ENCODE peak calls at places on chromosome 9, in eight cellular contexts. N is A549, M is H9, V is Calu3, X is pancreas, K is OCI-LY7, Y is PC-9, I is uterus. P is an unnamed sample.

GRCh38 chr9:37931586-37931985 is 27.7 kb upstream of the SLC25A51 start:
- DNase-seq in I (no peak), N (no peak), Y (no peak), M (no peak), X (no peak), K (no peak), V (no peak), P (no peak)

GRCh38 chr9:114192539-114192938 is 37.2 kb downstream of the COL27A1 start:
- DNase-seq in V (no peak), X (no peak), M (no peak), K (no peak), I (no peak), Y (no peak), N (no peak), P (no peak)

GRCh38 chr9:33719581-33720374 is 75.6 kb upstream of the PRSS3 start:
- DNase-seq in X (no peak), I (no peak), Y (no peak), N (peak), V (peak), M (peak), K (peak), P (peak)

GRCh38 chr9:14520341-14520740 is 172.9 kb downstream of the ZDHHC21 start:
- DNase-seq in I (no peak), K (no peak), X (no peak), M (no peak), Y (no peak), V (no peak), N (no peak), P (no peak)

GRCh38 chr9:127905788-127906191 is 6.4 kb upstream of the ST6GALNAC6 start:
- DNase-seq in I (no peak), X (peak), K (peak), Y (no peak), M (no peak), N (no peak), V (no peak), P (no peak)

GRCh38 chr9:91451431-91452270 is 28.0 kb upstream of the NFIL3 start:
- DNase-seq in N (no peak), I (no peak), Y (no peak), V (no peak), M (no peak), K (no peak), X (no peak), P (no peak)

GRCh38 chr9:78806492-78807160 is 509.7 kb downstream of the PSAT1 start:
- DNase-seq in X (no peak), N (no peak), I (no peak), M (no peak), Y (no peak), K (no peak), V (no peak), P (peak)

GRCh38 chr9:133421615-133422542 is at the start of gene ADAMTS13:
- DNase-seq in M (peak), X (no peak), Y (no peak), I (no peak), N (peak), V (no peak), K (peak), P (no peak)

GRCh38 chr9:84368593-84368992 is 28.0 kb upstream of the SLC28A3 start:
- DNase-seq in V (no peak), Y (no peak), M (no peak), N (no peak), K (no peak), X (no peak), I (no peak), P (no peak)

GRCh38 chr9:131747352-131747751 is 7.5 kb upstream of the RAPGEF1 start:
- DNase-seq in M (no peak), K (peak), I (no peak), N (peak), Y (peak), V (peak), X (no peak), P (no peak)

GRCh38 chr9:109576762-109577161 is 78.7 kb upstream of the PTPN3 start:
- DNase-seq in K (no peak), N (no peak), Y (no peak), I (no peak), M (no peak), V (no peak), X (no peak), P (no peak)

GRCh38 chr9:113953541-113953940 is 77.4 kb downstream of the ZNF618 start:
- DNase-seq in V (no peak), Y (no peak), N (no peak), X (no peak), I (no peak), K (no peak), M (no peak), P (no peak)

GRCh38 chr9:20043461-20043860 is 254.6 kb upstream of the SLC24A2 start:
- DNase-seq in V (no peak), X (no peak), I (no peak), K (no peak), M (no peak), N (no peak), Y (no peak), P (no peak)

GRCh38 chr9:128554155-128554862 is 1.9 kb downstream of the SPTAN1 start:
- DNase-seq in Y (peak), V (peak), M (peak), I (peak), N (peak), K (peak), X (peak), P (peak)

GRCh38 chr9:32587901-32588300 is 14.9 kb upstream of the NDUFB6 start:
- DNase-seq in K (no peak), Y (no peak), N (no peak), V (no peak), I (no peak), X (no peak), M (no peak), P (no peak)

GRCh38 chr9:86099695-86100364 is 472 bp upstream of the GOLM1 start:
- DNase-seq in N (peak), I (peak), Y (no peak), M (peak), X (peak), V (peak), K (no peak), P (peak)

GRCh38 chr9:112046181-112046580 is 128.9 kb downstream of the SUSD1 start:
- DNase-seq in X (no peak), V (no peak), I (no peak), Y (peak), K (no peak), N (peak), M (no peak), P (no peak)

GRCh38 chr9:138068601-138069035 is 191.0 kb downstream of the CACNA1B start:
- DNase-seq in I (peak), M (peak), Y (no peak), N (no peak), K (no peak), V (no peak), X (no peak), P (no peak)

GRCh38 chr9:132147331-132147730 is 14.5 kb upstream of the NTNG2 start:
- DNase-seq in X (no peak), K (no peak), I (no peak), V (no peak), N (no peak), Y (no peak), M (no peak), P (no peak)

GRCh38 chr9:79671558-79671957 is 99.8 kb downstream of the TLE4 start:
- DNase-seq in Y (no peak), V (no peak), N (peak), X (no peak), I (no peak), K (no peak), M (no peak), P (no peak)

GRCh38 chr9:20865357-20865756 is 166.1 kb downstream of the HACD4 start:
- DNase-seq in V (no peak), I (no peak), X (no peak), Y (no peak), K (no peak), N (no peak), M (no peak), P (no peak)

GRCh38 chr9:80885894-80886293 is 803.5 kb downstream of the TLE1 start:
- DNase-seq in X (no peak), V (no peak), Y (no peak), M (peak), I (peak), K (no peak), N (no peak), P (no peak)

GRCh38 chr9:96510258-96510657 is 60.3 kb downstream of the HABP4 start:
- DNase-seq in K (no peak), M (no peak), V (no peak), N (no peak), X (no peak), I (no peak), Y (no peak), P (no peak)

GRCh38 chr9:36881316-36882116 is 152.6 kb downstream of the PAX5 start:
- DNase-seq in V (no peak), Y (no peak), X (no peak), K (no peak), N (no peak), I (no peak), M (no peak), P (peak)

GRCh38 chr9:97804059-97804365 is 49.0 kb upstream of the FOXE1 start:
- DNase-seq in M (no peak), I (no peak), X (no peak), N (no peak), V (no peak), K (no peak), Y (no peak), P (no peak)

GRCh38 chr9:79247021-79247420 is 324.7 kb upstream of the TLE4 start:
- DNase-seq in V (no peak), X (no peak), N (no peak), I (no peak), Y (no peak), K (no peak), M (no peak), P (no peak)

GRCh38 chr9:16653491-16654407 is 216.7 kb downstream of the BNC2 start:
- DNase-seq in V (peak), X (no peak), Y (no peak), N (no peak), I (peak), M (no peak), K (no peak), P (peak)

GRCh38 chr9:117305454-117305853 is 109.4 kb downstream of the ASTN2 start:
- DNase-seq in K (no peak), V (no peak), Y (no peak), X (no peak), I (no peak), M (no peak), N (no peak), P (no peak)

GRCh38 chr9:133087429-133088145 is 25.8 kb downstream of the CEL start:
- DNase-seq in V (no peak), M (peak), I (no peak), K (no peak), X (peak), Y (no peak), N (no peak), P (no peak)

GRCh38 chr9:120439147-120439546 is 140.8 kb downstream of the CDK5RAP2 start:
- DNase-seq in N (peak), M (peak), K (peak), Y (no peak), V (peak), I (no peak), X (no peak), P (peak)
- TF ChIP-seq CTCF in N (peak), M (peak), K (peak), Y (peak), V (peak), I (no peak), X (peak), P (peak)

GRCh38 chr9:5611321-5612186 is 17.4 kb upstream of the RIC1 start:
- DNase-seq in Y (no peak), V (no peak), M (no peak), K (no peak), X (no peak), N (no peak), I (no peak), P (no peak)
- TF ChIP-seq CTCF in Y (no peak), V (no peak), M (no peak), K (no peak), X (no peak), N (no peak), I (no peak), P (no peak)

GRCh38 chr9:88990721-88991065 is 575 bp upstream of the S1PR3 start:
- DNase-seq in K (peak), Y (no peak), X (no peak), V (no peak), M (peak), N (no peak), I (no peak), P (peak)
- TF ChIP-seq CTCF in K (peak), Y (no peak), X (no peak), V (no peak), M (peak), N (no peak), I (no peak), P (no peak)

GRCh38 chr9:35072461-35073275 is at the start of gene VCP:
- DNase-seq in N (peak), I (peak), X (peak), V (peak), K (peak), Y (peak), M (peak), P (peak)

GRCh38 chr9:35074141-35074540 is 1.7 kb upstream of the VCP start:
- DNase-seq in Y (no peak), M (no peak), K (no peak), V (no peak), I (no peak), X (no peak), N (no peak), P (no peak)

GRCh38 chr9:35070823-35071813 is 1.3 kb downstream of the VCP start:
- DNase-seq in M (no peak), Y (no peak), X (peak), I (no peak), V (no peak), K (peak), N (no peak), P (no peak)

GRCh38 chr9:35073276-35073607 is 817 bp upstream of the VCP start:
- DNase-seq in Y (no peak), M (no peak), N (no peak), X (no peak), I (no peak), V (no peak), K (no peak), P (no peak)

DNA sequence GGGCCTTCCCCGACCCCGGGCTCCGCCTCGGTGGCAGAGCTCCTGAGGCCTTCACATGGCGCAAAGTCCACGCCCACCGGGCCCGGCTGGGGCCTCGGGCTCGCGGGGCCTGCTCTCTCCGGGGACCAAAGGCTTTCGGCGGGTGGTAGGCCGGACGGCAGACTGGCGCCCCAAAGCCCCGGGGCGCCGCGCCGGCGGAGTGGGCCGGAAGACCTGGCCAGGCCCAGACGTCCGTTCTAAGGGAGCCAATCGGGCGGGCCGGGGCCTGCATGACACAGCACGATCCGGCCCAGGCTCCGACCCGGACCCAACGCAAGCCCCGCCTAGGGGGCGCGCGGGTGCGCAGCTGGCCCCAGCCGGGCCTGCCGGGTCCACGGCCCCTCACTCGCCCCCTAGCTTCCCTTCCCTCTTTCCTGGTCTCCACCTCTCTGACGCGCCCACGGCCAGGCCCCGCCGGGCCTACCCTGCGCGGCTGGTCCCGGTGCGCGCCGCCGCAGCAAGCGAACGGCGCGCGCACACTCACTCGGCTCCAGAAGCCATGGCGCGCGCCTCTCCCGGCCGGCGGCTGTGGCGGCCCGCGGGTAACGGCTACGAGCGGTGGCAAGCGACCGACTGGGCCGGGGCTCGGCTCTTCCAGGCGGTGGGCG is 488 bp downstream of the VCP start:
- DNase-seq in I (peak), K (peak), X (peak), M (peak), N (peak), Y (peak), V (peak), P (peak)
- TF ChIP-seq CTCF in I (no peak), K (peak), X (no peak), M (peak), N (peak), Y (peak), V (peak), P (no peak)

GRCh38 chr9:120692901-120693573 is 21.2 kb downstream of the MEGF9 start:
- DNase-seq in Y (no peak), I (no peak), K (peak), X (no peak), N (no peak), V (no peak), M (no peak), P (no peak)
- TF ChIP-seq CTCF in Y (no peak), I (no peak), K (no peak), X (no peak), N (no peak), V (no peak), M (no peak), P (no peak)

GRCh38 chr9:8599937-8600336 is 800.4 kb upstream of the DMAC1 start:
- DNase-seq in N (no peak), V (no peak), X (no peak), K (no peak), M (peak), Y (no peak), I (no peak), P (no peak)

GRCh38 chr9:8604201-8604600 is 804.6 kb upstream of the DMAC1 start:
- DNase-seq in V (no peak), K (no peak), Y (no peak), X (no peak), N (no peak), M (no peak), I (no peak), P (no peak)

GRCh38 chr9:8600914-8601680 is 801.5 kb upstream of the DMAC1 start:
- DNase-seq in X (no peak), M (no peak), V (no peak), N (no peak), Y (no peak), I (no peak), K (no peak), P (no peak)
- TF ChIP-seq CTCF in X (no peak), M (no peak), V (no peak), N (no peak), Y (no peak), I (no peak), K (no peak), P (no peak)

GRCh38 chr9:27394154-27394825 is 97.3 kb upstream of the EQTN start:
- DNase-seq in X (no peak), K (no peak), I (no peak), V (no peak), Y (no peak), N (no peak), M (no peak), P (no peak)
- TF ChIP-seq CTCF in X (no peak), K (no peak), I (no peak), V (no peak), Y (no peak), N (no peak), M (no peak), P (no peak)